ENCODE peak calls at places on chromosomes 12 and 14, in seven cellular contexts. One of them, this sample, is unnamed.

GRCh38 chr12:69519871-69520270 is 49.7 kb downstream of the FRS2 start:
- DNase-seq in mucosa of descending colon: no peak
- DNase-seq in foreskin keratinocyte: peak
- DNase-seq in stimulated activated effector memory CD8-positive, alpha-beta T cell treated with anti-CD3 and anti-CD28 coated beads, Interleukin-12 subunit alpha, Interleukin-12 subunit beta, amount 100 ng/mL, for 72 hours: no peak
- DNase-seq in HTR-8/SVneo: no peak
- DNase-seq in stimulated activated CD8-positive, alpha-beta memory T cell treated with anti-CD3 and anti-CD28 coated beads, Interleukin-7, amount 100 ng/mL, for 1 hour: no peak
- DNase-seq in NCI-H345: no peak
- DNase-seq in this sample: no peak

GRCh38 chr14:85313801-85314207 is 216.1 kb upstream of the FLRT2 start:
- DNase-seq in mucosa of descending colon: no peak
- DNase-seq in foreskin keratinocyte: no peak
- DNase-seq in stimulated activated effector memory CD8-positive, alpha-beta T cell treated with anti-CD3 and anti-CD28 coated beads, Interleukin-12 subunit alpha, Interleukin-12 subunit beta, amount 100 ng/mL, for 72 hours: no peak
- DNase-seq in HTR-8/SVneo: no peak
- DNase-seq in stimulated activated CD8-positive, alpha-beta memory T cell treated with anti-CD3 and anti-CD28 coated beads, Interleukin-7, amount 100 ng/mL, for 1 hour: no peak
- DNase-seq in NCI-H345: no peak
- DNase-seq in this sample: no peak

GRCh38 chr14:74941676-74942097 is 13.7 kb downstream of the PGF start:
- DNase-seq in mucosa of descending colon: peak
- DNase-seq in foreskin keratinocyte: no peak
- DNase-seq in stimulated activated effector memory CD8-positive, alpha-beta T cell treated with anti-CD3 and anti-CD28 coated beads, Interleukin-12 subunit alpha, Interleukin-12 subunit beta, amount 100 ng/mL, for 72 hours: peak
- DNase-seq in HTR-8/SVneo: no peak
- DNase-seq in stimulated activated CD8-positive, alpha-beta memory T cell treated with anti-CD3 and anti-CD28 coated beads, Interleukin-7, amount 100 ng/mL, for 1 hour: peak
- DNase-seq in NCI-H345: no peak
- DNase-seq in this sample: peak

GRCh38 chr14:94345344-94346072 is 22.4 kb upstream of the SERPINA6 start:
- DNase-seq in mucosa of descending colon: no peak
- DNase-seq in foreskin keratinocyte: peak
- DNase-seq in stimulated activated effector memory CD8-positive, alpha-beta T cell treated with anti-CD3 and anti-CD28 coated beads, Interleukin-12 subunit alpha, Interleukin-12 subunit beta, amount 100 ng/mL, for 72 hours: peak
- DNase-seq in HTR-8/SVneo: peak
- DNase-seq in stimulated activated CD8-positive, alpha-beta memory T cell treated with anti-CD3 and anti-CD28 coated beads, Interleukin-7, amount 100 ng/mL, for 1 hour: no peak
- DNase-seq in NCI-H345: no peak
- DNase-seq in this sample: peak

GRCh38 chr12:72133497-72134055 is 138.6 kb upstream of the TRHDE start:
- DNase-seq in mucosa of descending colon: no peak
- DNase-seq in foreskin keratinocyte: no peak
- DNase-seq in stimulated activated effector memory CD8-positive, alpha-beta T cell treated with anti-CD3 and anti-CD28 coated beads, Interleukin-12 subunit alpha, Interleukin-12 subunit beta, amount 100 ng/mL, for 72 hours: no peak
- DNase-seq in HTR-8/SVneo: no peak
- DNase-seq in stimulated activated CD8-positive, alpha-beta memory T cell treated with anti-CD3 and anti-CD28 coated beads, Interleukin-7, amount 100 ng/mL, for 1 hour: no peak
- DNase-seq in NCI-H345: no peak
- DNase-seq in this sample: no peak

GRCh38 chr14:46432516-46432915 is 219.1 kb downstream of the RPL10L start:
- DNase-seq in mucosa of descending colon: no peak
- DNase-seq in foreskin keratinocyte: no peak
- DNase-seq in stimulated activated effector memory CD8-positive, alpha-beta T cell treated with anti-CD3 and anti-CD28 coated beads, Interleukin-12 subunit alpha, Interleukin-12 subunit beta, amount 100 ng/mL, for 72 hours: no peak
- DNase-seq in HTR-8/SVneo: no peak
- DNase-seq in stimulated activated CD8-positive, alpha-beta memory T cell treated with anti-CD3 and anti-CD28 coated beads, Interleukin-7, amount 100 ng/mL, for 1 hour: no peak
- DNase-seq in NCI-H345: no peak
- DNase-seq in this sample: no peak

GRCh38 chr12:50282581-50283229 is 615 bp downstream of the LIMA1 start:
- DNase-seq in mucosa of descending colon: no peak
- DNase-seq in foreskin keratinocyte: no peak
- DNase-seq in stimulated activated effector memory CD8-positive, alpha-beta T cell treated with anti-CD3 and anti-CD28 coated beads, Interleukin-12 subunit alpha, Interleukin-12 subunit beta, amount 100 ng/mL, for 72 hours: no peak
- DNase-seq in HTR-8/SVneo: peak
- DNase-seq in stimulated activated CD8-positive, alpha-beta memory T cell treated with anti-CD3 and anti-CD28 coated beads, Interleukin-7, amount 100 ng/mL, for 1 hour: no peak
- DNase-seq in NCI-H345: no peak
- DNase-seq in this sample: no peak

GRCh38 chr12:47188576-47189441 is 109.0 kb upstream of the AMIGO2 start:
- DNase-seq in mucosa of descending colon: no peak
- DNase-seq in foreskin keratinocyte: no peak
- DNase-seq in stimulated activated effector memory CD8-positive, alpha-beta T cell treated with anti-CD3 and anti-CD28 coated beads, Interleukin-12 subunit alpha, Interleukin-12 subunit beta, amount 100 ng/mL, for 72 hours: no peak
- DNase-seq in HTR-8/SVneo: no peak
- DNase-seq in stimulated activated CD8-positive, alpha-beta memory T cell treated with anti-CD3 and anti-CD28 coated beads, Interleukin-7, amount 100 ng/mL, for 1 hour: no peak
- DNase-seq in NCI-H345: no peak
- DNase-seq in this sample: peak

GRCh38 chr14:35337557-35338255 is 45.5 kb downstream of the PSMA6 start:
- DNase-seq in mucosa of descending colon: peak
- DNase-seq in foreskin keratinocyte: peak
- DNase-seq in stimulated activated effector memory CD8-positive, alpha-beta T cell treated with anti-CD3 and anti-CD28 coated beads, Interleukin-12 subunit alpha, Interleukin-12 subunit beta, amount 100 ng/mL, for 72 hours: no peak
- DNase-seq in HTR-8/SVneo: no peak
- DNase-seq in stimulated activated CD8-positive, alpha-beta memory T cell treated with anti-CD3 and anti-CD28 coated beads, Interleukin-7, amount 100 ng/mL, for 1 hour: no peak
- DNase-seq in NCI-H345: no peak
- DNase-seq in this sample: peak

GRCh38 chr14:65117795-65118746 is 15.8 kb upstream of the MAX start:
- DNase-seq in mucosa of descending colon: no peak
- DNase-seq in foreskin keratinocyte: no peak
- DNase-seq in stimulated activated effector memory CD8-positive, alpha-beta T cell treated with anti-CD3 and anti-CD28 coated beads, Interleukin-12 subunit alpha, Interleukin-12 subunit beta, amount 100 ng/mL, for 72 hours: no peak
- DNase-seq in HTR-8/SVneo: no peak
- DNase-seq in stimulated activated CD8-positive, alpha-beta memory T cell treated with anti-CD3 and anti-CD28 coated beads, Interleukin-7, amount 100 ng/mL, for 1 hour: no peak
- DNase-seq in NCI-H345: no peak
- DNase-seq in this sample: no peak

GRCh38 chr12:41661141-41661540 is 473.0 kb downstream of the PDZRN4 start:
- DNase-seq in mucosa of descending colon: no peak
- DNase-seq in foreskin keratinocyte: peak
- DNase-seq in stimulated activated effector memory CD8-positive, alpha-beta T cell treated with anti-CD3 and anti-CD28 coated beads, Interleukin-12 subunit alpha, Interleukin-12 subunit beta, amount 100 ng/mL, for 72 hours: no peak
- DNase-seq in HTR-8/SVneo: no peak
- DNase-seq in stimulated activated CD8-positive, alpha-beta memory T cell treated with anti-CD3 and anti-CD28 coated beads, Interleukin-7, amount 100 ng/mL, for 1 hour: no peak
- DNase-seq in NCI-H345: no peak
- DNase-seq in this sample: no peak

GRCh38 chr12:75437564-75437963 is 43.0 kb upstream of the GLIPR1 start:
- DNase-seq in mucosa of descending colon: no peak
- DNase-seq in foreskin keratinocyte: peak
- DNase-seq in stimulated activated effector memory CD8-positive, alpha-beta T cell treated with anti-CD3 and anti-CD28 coated beads, Interleukin-12 subunit alpha, Interleukin-12 subunit beta, amount 100 ng/mL, for 72 hours: no peak
- DNase-seq in HTR-8/SVneo: no peak
- DNase-seq in stimulated activated CD8-positive, alpha-beta memory T cell treated with anti-CD3 and anti-CD28 coated beads, Interleukin-7, amount 100 ng/mL, for 1 hour: no peak
- DNase-seq in NCI-H345: no peak
- DNase-seq in this sample: peak

GRCh38 chr14:101496779-101497420 is 64.4 kb upstream of the DIO3 start:
- DNase-seq in mucosa of descending colon: no peak
- DNase-seq in foreskin keratinocyte: no peak
- DNase-seq in stimulated activated effector memory CD8-positive, alpha-beta T cell treated with anti-CD3 and anti-CD28 coated beads, Interleukin-12 subunit alpha, Interleukin-12 subunit beta, amount 100 ng/mL, for 72 hours: no peak
- DNase-seq in HTR-8/SVneo: no peak
- DNase-seq in stimulated activated CD8-positive, alpha-beta memory T cell treated with anti-CD3 and anti-CD28 coated beads, Interleukin-7, amount 100 ng/mL, for 1 hour: no peak
- DNase-seq in NCI-H345: no peak
- DNase-seq in this sample: no peak

GRCh38 chr12:26088999-26089398 is 35.8 kb downstream of the BHLHE41 start:
- DNase-seq in mucosa of descending colon: no peak
- DNase-seq in foreskin keratinocyte: peak
- DNase-seq in stimulated activated effector memory CD8-positive, alpha-beta T cell treated with anti-CD3 and anti-CD28 coated beads, Interleukin-12 subunit alpha, Interleukin-12 subunit beta, amount 100 ng/mL, for 72 hours: no peak
- DNase-seq in HTR-8/SVneo: no peak
- DNase-seq in stimulated activated CD8-positive, alpha-beta memory T cell treated with anti-CD3 and anti-CD28 coated beads, Interleukin-7, amount 100 ng/mL, for 1 hour: no peak
- DNase-seq in NCI-H345: no peak
- DNase-seq in this sample: peak

GRCh38 chr12:31362115-31362758 is 36.3 kb upstream of the SINHCAF start:
- DNase-seq in mucosa of descending colon: peak
- DNase-seq in foreskin keratinocyte: peak
- DNase-seq in stimulated activated effector memory CD8-positive, alpha-beta T cell treated with anti-CD3 and anti-CD28 coated beads, Interleukin-12 subunit alpha, Interleukin-12 subunit beta, amount 100 ng/mL, for 72 hours: peak
- DNase-seq in HTR-8/SVneo: no peak
- DNase-seq in stimulated activated CD8-positive, alpha-beta memory T cell treated with anti-CD3 and anti-CD28 coated beads, Interleukin-7, amount 100 ng/mL, for 1 hour: no peak
- DNase-seq in NCI-H345: peak
- DNase-seq in this sample: peak

This sample was measured in trophoblast cell.